ENCODE peak calls at places on chromosomes 3 and 15, in ten cellular contexts. U is gastrocnemius medialis, G is transverse colon, E is ovary, B is breast epithelium, S is NB4, L is Peyer's patch, M is stomach, H is uterus, V is tibial nerve. Q is an unnamed sample.

GRCh38 chr3:143988306-143988705 is 16.7 kb downstream of the DIPK2A start:
- DNase-seq in M (no peak), H (no peak), S (no peak), E (no peak), G (no peak), B (no peak), U (no peak), L (no peak), V (no peak), Q (no peak)

GRCh38 chr15:89496155-89497098 is at the start of gene RHCG:
- DNase-seq in E (no peak), H (no peak), U (no peak), L (no peak), S (peak; percentile 37), M (no peak), G (peak; percentile 23), B (no peak), V (no peak), Q (no peak)

GRCh38 chr15:35211240-35211952 is 126.3 kb upstream of the NANOGP8 start:
- DNase-seq in U (no peak), L (no peak), S (no peak), E (no peak), V (no peak), B (no peak), M (no peak), H (no peak), G (no peak), Q (no peak)

GRCh38 chr3:150682819-150683218 is 20.9 kb downstream of the ERICH6 start:
- DNase-seq in H (no peak), U (no peak), E (no peak), V (no peak), M (no peak), S (no peak), G (no peak), L (no peak), B (no peak), Q (no peak)

GRCh38 chr15:28918141-28918983 is 32.6 kb downstream of the APBA2 start:
- DNase-seq in L (no peak), S (no peak), G (no peak), M (no peak), U (no peak), V (no peak), H (no peak), E (no peak), B (no peak), Q (no peak)

GRCh38 chr15:67105065-67105951 is 39.9 kb downstream of the SMAD3 start:
- DNase-seq in V (no peak), E (peak; percentile 74), S (no peak), H (peak; percentile 61), G (peak; percentile 58), M (peak; percentile 57), B (peak; percentile 67), U (peak; percentile 63), L (no peak), Q (peak; percentile 63)

GRCh38 chr3:50912746-50913145 is 238.0 kb downstream of the DOCK3 start:
- DNase-seq in M (no peak), G (no peak), B (no peak), S (no peak), U (no peak), E (no peak), V (no peak), L (no peak), H (no peak), Q (no peak)

GRCh38 chr3:122390665-122391064 is 6.7 kb downstream of the FAM162A start:
- DNase-seq in V (no peak), H (no peak), S (no peak), U (no peak), B (no peak), G (no peak), L (no peak), M (no peak), E (no peak), Q (no peak)

GRCh38 chr3:19147905-19148767 is at the start of gene KCNH8:
- DNase-seq in H (peak; percentile 14), V (no peak), E (no peak), G (peak; percentile 31), L (peak; percentile 22), M (peak; percentile 31), B (peak; percentile 60), S (no peak), U (no peak), Q (no peak)

GRCh38 chr3:12127366-12127765 is 31.3 kb downstream of the TIMP4 start:
- DNase-seq in B (peak; percentile 83), S (no peak), G (no peak), U (no peak), V (no peak), E (no peak), L (no peak), H (no peak), M (no peak), Q (no peak)

GRCh38 chr15:64051093-64051402 is 4.8 kb upstream of the DAPK2 start:
- DNase-seq in L (no peak), G (no peak), U (no peak), V (no peak), E (no peak), S (no peak), M (no peak), H (no peak), B (no peak), Q (no peak)

GRCh38 chr3:101512521-101513418 is at the start of gene SENP7:
- DNase-seq in S (peak; percentile 83), H (peak; percentile 82), L (peak; percentile 76), E (peak; percentile 88), M (peak; percentile 83), B (peak; percentile 71), G (peak; percentile 88), U (peak; percentile 77), V (peak; percentile 75), Q (peak; percentile 71)
- TF ChIP-seq POLR2A in S (peak; percentile 16), H (no peak), L (peak; percentile 25), E (peak; percentile 49), M (no peak), B (no peak), G (peak; percentile 42), U (no peak), V (no peak), Q (peak; percentile 47)

GRCh38 chr15:31467361-31467760 is 140.7 kb downstream of the KLF13 start:
- DNase-seq in S (no peak), V (no peak), E (peak; percentile 8), M (peak; percentile 18), U (no peak), B (no peak), L (no peak), H (no peak), G (no peak), Q (no peak)

GRCh38 chr15:31463521-31464102 is 137.0 kb downstream of the KLF13 start:
- DNase-seq in L (no peak), V (no peak), G (no peak), E (no peak), M (peak; percentile 10), B (no peak), S (no peak), H (no peak), U (no peak), Q (no peak)

GRCh38 chr15:31461911-31462480 is 135.4 kb downstream of the KLF13 start:
- DNase-seq in G (no peak), E (no peak), B (no peak), U (no peak), L (no peak), H (no peak), V (no peak), S (no peak), M (peak; percentile 15), Q (no peak)

GRCh38 chr15:31465083-31465955 is 138.7 kb downstream of the KLF13 start:
- DNase-seq in S (no peak), U (no peak), H (no peak), V (no peak), M (peak; percentile 45), G (peak; percentile 89), E (no peak), L (no peak), B (no peak), Q (no peak)

DNA sequence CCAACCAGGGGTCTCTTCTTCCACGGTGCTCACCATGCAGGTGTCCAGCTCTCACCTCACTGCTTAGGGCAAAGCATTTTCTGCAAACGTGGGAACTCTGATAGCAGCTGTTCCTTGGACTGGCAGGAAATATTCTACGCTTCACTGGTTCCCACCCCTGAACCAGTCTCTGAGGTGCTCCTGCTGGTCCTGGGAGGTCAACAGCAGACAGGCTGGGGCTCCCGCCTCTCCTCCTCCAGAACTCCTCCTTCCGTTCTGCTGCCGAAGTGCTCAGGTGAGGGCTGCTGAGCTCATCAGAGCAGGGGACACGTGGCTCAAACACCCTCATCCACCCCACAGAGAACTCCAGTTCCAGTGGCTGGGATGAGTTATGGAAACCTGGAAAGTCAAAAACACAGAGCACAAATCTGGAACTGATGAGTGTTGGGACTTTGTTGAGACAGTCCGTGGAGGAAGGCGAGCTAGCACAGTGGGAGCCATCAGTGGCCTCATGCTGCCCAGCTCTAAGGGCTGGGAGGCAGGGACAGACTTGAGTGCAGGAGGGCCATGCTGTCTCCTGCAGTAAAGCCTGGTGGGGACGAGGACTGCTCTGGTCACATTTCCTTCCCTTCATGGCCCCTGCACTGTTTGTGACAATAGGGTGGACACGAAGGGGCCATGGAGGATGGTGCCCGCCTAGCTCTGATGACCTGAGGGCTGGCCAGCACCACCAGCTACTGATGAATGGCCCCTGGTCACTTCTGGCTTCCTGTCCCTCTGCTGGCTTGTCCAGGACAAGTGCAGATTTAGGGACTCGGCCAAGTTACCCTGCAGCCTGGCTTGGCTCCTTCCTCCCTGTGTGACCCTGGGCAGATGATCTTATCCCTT is 137.8 kb downstream of the KLF13 start:
- DNase-seq in M (peak; percentile 17), G (no peak), L (peak; percentile 5), S (no peak), B (no peak), V (no peak), H (no peak), U (no peak), E (no peak), Q (no peak)
- TF ChIP-seq POLR2A in M (no peak), G (no peak), L (no peak), S (no peak), B (no peak), V (no peak), H (no peak), U (no peak), E (no peak), Q (no peak)

GRCh38 chr3:112498916-112499315 is 356 bp downstream of the BTLA start:
- DNase-seq in V (no peak), B (no peak), M (no peak), S (no peak), L (no peak), E (no peak), G (no peak), H (no peak), U (no peak), Q (no peak)
- TF ChIP-seq POLR2A in V (no peak), B (no peak), M (no peak), S (no peak), L (no peak), E (no peak), G (no peak), H (no peak), U (no peak), Q (no peak)

GRCh38 chr3:52055537-52056351 is 627 bp downstream of the DUSP7 start:
- DNase-seq in L (peak; percentile 36), B (no peak), S (peak; percentile 77), H (peak; percentile 53), M (peak; percentile 49), U (peak; percentile 52), V (no peak), E (peak; percentile 44), G (peak; percentile 36), Q (peak; percentile 45)
- TF ChIP-seq POLR2A in L (no peak), B (no peak), S (no peak), H (peak; percentile 13), M (no peak), U (no peak), V (no peak), E (no peak), G (no peak), Q (no peak)

Q was measured in H54.